ENCODE peak calls at places on chromosomes 13 and 19, in eight cellular contexts. One of them, this sample, is unnamed.

GRCh38 chr13:30153871-30154426 is 153.4 kb downstream of the KATNAL1 start:
- DNase-seq in right lobe of liver: no peak
- DNase-seq in stomach: no peak
- DNase-seq in mesendoderm: peak
- DNase-seq in AG04450: no peak
- DNase-seq in PC-9: no peak
- DNase-seq in cardiac muscle cell: peak
- DNase-seq in breast epithelium: no peak
- DNase-seq in this sample: peak

GRCh38 chr19:49475191-49475932 is 1.3 kb downstream of the FLT3LG start:
- DNase-seq in right lobe of liver: no peak
- DNase-seq in stomach: no peak
- DNase-seq in PC-9: no peak
- DNase-seq in breast epithelium: no peak
- DNase-seq in AG04450: no peak
- DNase-seq in mesendoderm: no peak
- DNase-seq in cardiac muscle cell: no peak
- DNase-seq in this sample: no peak

GRCh38 chr19:18294467-18294864 is 13.0 kb upstream of the JUND start:
- DNase-seq in cardiac muscle cell: no peak
- DNase-seq in right lobe of liver: no peak
- DNase-seq in AG04450: no peak
- DNase-seq in stomach: peak
- DNase-seq in breast epithelium: no peak
- DNase-seq in mesendoderm: peak
- DNase-seq in PC-9: no peak
- DNase-seq in this sample: peak

GRCh38 chr19:48897181-48897580 is 1.4 kb downstream of the TULP2 start:
- DNase-seq in breast epithelium: no peak
- DNase-seq in stomach: no peak
- DNase-seq in AG04450: no peak
- DNase-seq in mesendoderm: no peak
- DNase-seq in cardiac muscle cell: no peak
- DNase-seq in PC-9: no peak
- DNase-seq in right lobe of liver: no peak
- DNase-seq in this sample: no peak

GRCh38 chr19:29495091-29495490 is 30.7 kb upstream of the VSTM2B start:
- DNase-seq in AG04450: no peak
- DNase-seq in breast epithelium: no peak
- DNase-seq in PC-9: no peak
- DNase-seq in mesendoderm: no peak
- DNase-seq in right lobe of liver: no peak
- DNase-seq in cardiac muscle cell: no peak
- DNase-seq in stomach: no peak
- DNase-seq in this sample: peak

GRCh38 chr19:37551123-37551993 is 43.2 kb downstream of the ZNF571 start:
- DNase-seq in cardiac muscle cell: no peak
- DNase-seq in AG04450: peak
- DNase-seq in right lobe of liver: no peak
- DNase-seq in breast epithelium: no peak
- DNase-seq in PC-9: no peak
- DNase-seq in mesendoderm: peak
- DNase-seq in stomach: no peak
- DNase-seq in this sample: peak

GRCh38 chr13:66071018-66071417 is 1159.1 kb downstream of the PCDH9 start:
- DNase-seq in mesendoderm: no peak
- DNase-seq in AG04450: no peak
- DNase-seq in stomach: no peak
- DNase-seq in breast epithelium: no peak
- DNase-seq in cardiac muscle cell: peak
- DNase-seq in right lobe of liver: no peak
- DNase-seq in PC-9: no peak
- DNase-seq in this sample: no peak

GRCh38 chr19:33399745-33400681 is 26.5 kb downstream of the CEBPG start:
- DNase-seq in right lobe of liver: peak
- DNase-seq in stomach: no peak
- DNase-seq in breast epithelium: peak
- DNase-seq in AG04450: no peak
- DNase-seq in mesendoderm: no peak
- DNase-seq in PC-9: no peak
- DNase-seq in cardiac muscle cell: no peak
- DNase-seq in this sample: no peak

GRCh38 chr13:113926301-113926761 is 47.5 kb downstream of the C13orf46 start:
- DNase-seq in right lobe of liver: peak
- DNase-seq in PC-9: no peak
- DNase-seq in breast epithelium: peak
- DNase-seq in cardiac muscle cell: no peak
- DNase-seq in AG04450: no peak
- DNase-seq in mesendoderm: no peak
- DNase-seq in stomach: peak
- DNase-seq in this sample: no peak

GRCh38 chr13:113927661-113928581 is 46.0 kb downstream of the C13orf46 start:
- DNase-seq in breast epithelium: peak
- DNase-seq in AG04450: peak
- DNase-seq in PC-9: peak
- DNase-seq in stomach: peak
- DNase-seq in right lobe of liver: peak
- DNase-seq in cardiac muscle cell: no peak
- DNase-seq in mesendoderm: no peak
- DNase-seq in this sample: peak

GRCh38 chr19:49831592-49831991 is 13.5 kb downstream of the MED25 start:
- DNase-seq in stomach: no peak
- DNase-seq in breast epithelium: no peak
- DNase-seq in AG04450: no peak
- DNase-seq in right lobe of liver: no peak
- DNase-seq in cardiac muscle cell: no peak
- DNase-seq in mesendoderm: no peak
- DNase-seq in PC-9: no peak
- DNase-seq in this sample: no peak

GRCh38 chr19:16435238-16435911 is 36.4 kb downstream of the EPS15L1 start:
- DNase-seq in cardiac muscle cell: peak
- DNase-seq in mesendoderm: peak
- DNase-seq in PC-9: no peak
- DNase-seq in AG04450: peak
- DNase-seq in breast epithelium: no peak
- DNase-seq in stomach: no peak
- DNase-seq in right lobe of liver: no peak
- DNase-seq in this sample: no peak

GRCh38 chr19:38210458-38210987 is 13.5 kb downstream of the DPF1 start:
- DNase-seq in right lobe of liver: no peak
- DNase-seq in stomach: no peak
- DNase-seq in AG04450: no peak
- DNase-seq in PC-9: no peak
- DNase-seq in breast epithelium: no peak
- DNase-seq in cardiac muscle cell: peak
- DNase-seq in mesendoderm: peak
- DNase-seq in this sample: peak

GRCh38 chr19:48354332-48354992 is 9.3 kb downstream of the TMEM143 start:
- DNase-seq in mesendoderm: no peak
- DNase-seq in right lobe of liver: no peak
- DNase-seq in stomach: no peak
- DNase-seq in breast epithelium: no peak
- DNase-seq in cardiac muscle cell: no peak
- DNase-seq in AG04450: no peak
- DNase-seq in PC-9: peak
- DNase-seq in this sample: no peak

GRCh38 chr13:113547248-113547971 is 37.1 kb upstream of the TFDP1 start:
- DNase-seq in breast epithelium: peak
- DNase-seq in cardiac muscle cell: no peak
- DNase-seq in AG04450: no peak
- DNase-seq in PC-9: no peak
- DNase-seq in stomach: peak
- DNase-seq in mesendoderm: no peak
- DNase-seq in right lobe of liver: no peak
- DNase-seq in this sample: peak

GRCh38 chr19:35249848-35250711 is 1.3 kb downstream of the LSR start:
- DNase-seq in stomach: no peak
- DNase-seq in mesendoderm: no peak
- DNase-seq in AG04450: no peak
- DNase-seq in cardiac muscle cell: no peak
- DNase-seq in right lobe of liver: peak
- DNase-seq in PC-9: no peak
- DNase-seq in breast epithelium: no peak
- DNase-seq in this sample: peak

GRCh38 chr13:72521965-72522661 is 205.3 kb downstream of the MZT1 start:
- DNase-seq in breast epithelium: no peak
- DNase-seq in cardiac muscle cell: no peak
- DNase-seq in stomach: peak
- DNase-seq in right lobe of liver: no peak
- DNase-seq in PC-9: no peak
- DNase-seq in AG04450: no peak
- DNase-seq in mesendoderm: no peak
- DNase-seq in this sample: no peak

GRCh38 chr19:33040994-33041827 is 23.5 kb downstream of the RHPN2 start:
- DNase-seq in breast epithelium: peak
- DNase-seq in AG04450: no peak
- DNase-seq in PC-9: peak
- DNase-seq in cardiac muscle cell: no peak
- DNase-seq in stomach: peak
- DNase-seq in mesendoderm: no peak
- DNase-seq in right lobe of liver: peak
- DNase-seq in this sample: no peak

GRCh38 chr19:45423033-45423588 is 606 bp downstream of the ERCC1 start:
- DNase-seq in PC-9: no peak
- DNase-seq in stomach: no peak
- DNase-seq in right lobe of liver: no peak
- DNase-seq in breast epithelium: no peak
- DNase-seq in cardiac muscle cell: no peak
- DNase-seq in AG04450: no peak
- DNase-seq in mesendoderm: no peak
- DNase-seq in this sample: no peak
- H3K4me3 ChIP-seq in PC-9: peak
- H3K4me3 ChIP-seq in stomach: peak
- H3K4me3 ChIP-seq in right lobe of liver: peak
- H3K4me3 ChIP-seq in breast epithelium: peak
- H3K4me3 ChIP-seq in cardiac muscle cell: peak
- H3K4me3 ChIP-seq in AG04450: peak
- H3K4me3 ChIP-seq in mesendoderm: peak
- H3K4me3 ChIP-seq in this sample: peak

GRCh38 chr19:52956917-52957316 is 5.8 kb downstream of the ZNF816 start:
- DNase-seq in breast epithelium: no peak
- DNase-seq in mesendoderm: no peak
- DNase-seq in stomach: no peak
- DNase-seq in AG04450: no peak
- DNase-seq in cardiac muscle cell: no peak
- DNase-seq in PC-9: no peak
- DNase-seq in right lobe of liver: no peak
- DNase-seq in this sample: no peak
- H3K27ac ChIP-seq in breast epithelium: no peak
- H3K27ac ChIP-seq in mesendoderm: no peak
- H3K27ac ChIP-seq in stomach: no peak
- H3K27ac ChIP-seq in AG04450: no peak
- H3K27ac ChIP-seq in cardiac muscle cell: no peak
- H3K27ac ChIP-seq in PC-9: no peak
- H3K27ac ChIP-seq in right lobe of liver: no peak
- H3K27ac ChIP-seq in this sample: no peak

DNA sequence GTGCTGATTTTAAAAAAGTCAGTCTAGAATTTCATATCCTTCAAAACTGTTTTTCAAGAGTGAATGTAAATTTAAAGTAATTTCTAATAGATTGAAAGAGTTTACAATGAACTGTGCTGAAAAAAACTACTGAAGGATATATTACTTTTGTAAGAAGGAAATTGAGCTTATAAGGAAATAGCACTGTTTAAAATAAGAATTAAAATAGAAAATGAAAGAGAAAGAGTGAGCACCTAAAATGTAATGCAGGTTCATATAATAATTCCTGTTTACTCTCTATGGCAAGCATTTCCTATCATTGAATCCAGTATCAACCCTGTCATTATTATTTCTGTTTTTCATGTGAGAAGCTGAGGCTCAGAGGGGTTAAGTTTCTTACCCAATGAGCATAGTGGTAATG is 57.3 kb downstream of the AKAP11 start:
- DNase-seq in PC-9: no peak
- DNase-seq in breast epithelium: no peak
- DNase-seq in mesendoderm: no peak
- DNase-seq in right lobe of liver: no peak
- DNase-seq in stomach: no peak
- DNase-seq in AG04450: no peak
- DNase-seq in cardiac muscle cell: no peak
- DNase-seq in this sample: no peak
- H3K4me3 ChIP-seq in PC-9: no peak
- H3K4me3 ChIP-seq in breast epithelium: no peak
- H3K4me3 ChIP-seq in mesendoderm: no peak
- H3K4me3 ChIP-seq in right lobe of liver: no peak
- H3K4me3 ChIP-seq in stomach: no peak
- H3K4me3 ChIP-seq in AG04450: no peak
- H3K4me3 ChIP-seq in cardiac muscle cell: no peak
- H3K4me3 ChIP-seq in this sample: no peak

GRCh38 chr19:1809663-1810062 is 2.4 kb downstream of the ATP8B3 start:
- DNase-seq in breast epithelium: no peak
- DNase-seq in right lobe of liver: peak
- DNase-seq in cardiac muscle cell: no peak
- DNase-seq in PC-9: no peak
- DNase-seq in stomach: no peak
- DNase-seq in mesendoderm: no peak
- DNase-seq in AG04450: no peak
- DNase-seq in this sample: no peak

GRCh38 chr19:1812426-1813196 is 535 bp upstream of the ATP8B3 start:
- DNase-seq in mesendoderm: peak
- DNase-seq in cardiac muscle cell: peak
- DNase-seq in AG04450: peak
- DNase-seq in PC-9: peak
- DNase-seq in right lobe of liver: peak
- DNase-seq in breast epithelium: peak
- DNase-seq in stomach: peak
- DNase-seq in this sample: peak

GRCh38 chr19:1811942-1812425 is at the start of gene ATP8B3:
- DNase-seq in right lobe of liver: no peak
- DNase-seq in PC-9: no peak
- DNase-seq in breast epithelium: no peak
- DNase-seq in cardiac muscle cell: no peak
- DNase-seq in stomach: peak
- DNase-seq in AG04450: no peak
- DNase-seq in mesendoderm: no peak
- DNase-seq in this sample: no peak

GRCh38 chr19:1811472-1811894 is 593 bp downstream of the ATP8B3 start:
- DNase-seq in cardiac muscle cell: peak
- DNase-seq in breast epithelium: peak
- DNase-seq in mesendoderm: peak
- DNase-seq in PC-9: peak
- DNase-seq in right lobe of liver: peak
- DNase-seq in AG04450: no peak
- DNase-seq in stomach: peak
- DNase-seq in this sample: no peak

DNA sequence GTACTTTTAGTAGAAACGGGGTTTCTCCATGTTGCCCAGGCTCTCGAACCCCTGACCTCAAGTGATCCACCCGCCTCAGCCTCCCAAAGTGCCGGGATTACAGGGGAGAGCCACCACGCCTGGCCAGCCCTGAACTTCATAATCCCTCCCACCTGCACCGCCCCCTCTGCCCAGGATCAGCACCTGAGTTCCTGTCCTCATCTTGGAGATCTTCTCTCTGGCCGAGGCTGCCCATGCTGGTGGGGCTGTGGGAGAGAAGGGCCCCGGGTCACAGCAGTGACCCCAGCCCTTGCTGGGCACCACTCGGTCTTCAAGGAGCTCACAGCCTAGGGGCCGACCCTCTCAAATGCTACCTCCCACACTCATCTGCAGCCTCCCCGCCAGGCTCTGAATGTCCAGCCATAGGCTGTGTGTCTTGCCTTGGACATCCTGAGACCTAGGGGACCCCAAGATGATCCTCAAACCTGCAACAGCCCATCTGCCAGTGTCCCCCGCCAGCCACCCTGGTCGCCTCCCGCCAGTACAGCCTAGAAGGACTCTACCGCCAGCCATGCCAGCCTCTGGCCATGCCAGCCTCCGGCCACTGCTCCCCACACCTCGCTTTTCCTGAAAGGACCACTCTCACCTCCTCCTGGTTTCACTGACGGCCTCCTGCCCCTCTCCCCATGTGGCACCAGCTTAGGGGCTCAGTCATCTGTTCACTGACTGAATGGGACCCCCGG is 1.5 kb downstream of the ATP8B3 start:
- DNase-seq in breast epithelium: no peak
- DNase-seq in right lobe of liver: peak
- DNase-seq in cardiac muscle cell: no peak
- DNase-seq in AG04450: no peak
- DNase-seq in stomach: no peak
- DNase-seq in mesendoderm: no peak
- DNase-seq in PC-9: no peak
- DNase-seq in this sample: no peak
- H3K27ac ChIP-seq in breast epithelium: peak
- H3K27ac ChIP-seq in right lobe of liver: no peak
- H3K27ac ChIP-seq in cardiac muscle cell: no peak
- H3K27ac ChIP-seq in AG04450: no peak
- H3K27ac ChIP-seq in stomach: no peak
- H3K27ac ChIP-seq in mesendoderm: no peak
- H3K27ac ChIP-seq in PC-9: no peak
- H3K27ac ChIP-seq in this sample: no peak

This sample was measured in endodermal cell.